ENCODE peak calls at places on chromosomes 1 and 21, in ten cellular contexts. One of them, this sample, is unnamed.

GRCh38 chr1:204377800-204378608 is 18.3 kb upstream of the PLEKHA6 start:
- DNase-seq in IMR-90: no peak
- DNase-seq in body of pancreas: peak; percentile 52
- DNase-seq in ascending aorta: no peak
- DNase-seq in thoracic aorta: no peak
- DNase-seq in fibroblast of lung: no peak
- DNase-seq in CD8-positive, alpha-beta T cell: peak; percentile 44
- DNase-seq in lower lobe of right lung: peak; percentile 73
- DNase-seq in heart left ventricle: no peak
- DNase-seq in Panc1: no peak
- DNase-seq in this sample: peak; percentile 66

GRCh38 chr1:238177960-238178359 is 287.2 kb upstream of the ZP4 start:
- DNase-seq in IMR-90: no peak
- DNase-seq in body of pancreas: no peak
- DNase-seq in ascending aorta: no peak
- DNase-seq in thoracic aorta: no peak
- DNase-seq in fibroblast of lung: no peak
- DNase-seq in CD8-positive, alpha-beta T cell: no peak
- DNase-seq in lower lobe of right lung: no peak
- DNase-seq in heart left ventricle: no peak
- DNase-seq in Panc1: no peak
- DNase-seq in this sample: no peak

GRCh38 chr1:107689157-107689556 is 275.8 kb downstream of the VAV3 start:
- DNase-seq in IMR-90: no peak
- DNase-seq in body of pancreas: no peak
- DNase-seq in ascending aorta: no peak
- DNase-seq in thoracic aorta: no peak
- DNase-seq in fibroblast of lung: no peak
- DNase-seq in CD8-positive, alpha-beta T cell: no peak
- DNase-seq in lower lobe of right lung: no peak
- DNase-seq in heart left ventricle: no peak
- DNase-seq in Panc1: no peak
- DNase-seq in this sample: no peak

GRCh38 chr1:34404837-34405236 is 228.1 kb downstream of the C1orf94 start:
- DNase-seq in IMR-90: no peak
- DNase-seq in body of pancreas: no peak
- DNase-seq in ascending aorta: no peak
- DNase-seq in thoracic aorta: no peak
- DNase-seq in fibroblast of lung: no peak
- DNase-seq in CD8-positive, alpha-beta T cell: no peak
- DNase-seq in lower lobe of right lung: no peak
- DNase-seq in heart left ventricle: no peak
- DNase-seq in Panc1: no peak
- DNase-seq in this sample: no peak

GRCh38 chr1:117698398-117699160 is 92.7 kb downstream of the TENT5C start:
- DNase-seq in IMR-90: peak; percentile 39
- DNase-seq in body of pancreas: no peak
- DNase-seq in ascending aorta: no peak
- DNase-seq in thoracic aorta: no peak
- DNase-seq in fibroblast of lung: no peak
- DNase-seq in CD8-positive, alpha-beta T cell: no peak
- DNase-seq in lower lobe of right lung: no peak
- DNase-seq in heart left ventricle: no peak
- DNase-seq in Panc1: no peak
- DNase-seq in this sample: no peak

GRCh38 chr1:206896261-206896660 is 982 bp upstream of the IL24 start:
- DNase-seq in IMR-90: no peak
- DNase-seq in body of pancreas: no peak
- DNase-seq in ascending aorta: no peak
- DNase-seq in thoracic aorta: no peak
- DNase-seq in fibroblast of lung: no peak
- DNase-seq in CD8-positive, alpha-beta T cell: no peak
- DNase-seq in lower lobe of right lung: no peak
- DNase-seq in heart left ventricle: no peak
- DNase-seq in Panc1: no peak
- DNase-seq in this sample: no peak

GRCh38 chr1:60822252-60822651 is 260.1 kb upstream of the NFIA start:
- DNase-seq in IMR-90: no peak
- DNase-seq in body of pancreas: no peak
- DNase-seq in ascending aorta: no peak
- DNase-seq in thoracic aorta: no peak
- DNase-seq in fibroblast of lung: no peak
- DNase-seq in CD8-positive, alpha-beta T cell: no peak
- DNase-seq in lower lobe of right lung: no peak
- DNase-seq in heart left ventricle: no peak
- DNase-seq in Panc1: no peak
- DNase-seq in this sample: no peak

GRCh38 chr21:29638761-29639327 is 301.0 kb downstream of the GRIK1 start:
- DNase-seq in IMR-90: no peak
- DNase-seq in body of pancreas: no peak
- DNase-seq in ascending aorta: no peak
- DNase-seq in thoracic aorta: no peak
- DNase-seq in fibroblast of lung: no peak
- DNase-seq in CD8-positive, alpha-beta T cell: no peak
- DNase-seq in lower lobe of right lung: no peak
- DNase-seq in heart left ventricle: no peak
- DNase-seq in Panc1: no peak
- DNase-seq in this sample: no peak

GRCh38 chr1:74343191-74343590 is 108.0 kb downstream of the TNNI3K start:
- DNase-seq in IMR-90: peak; percentile 27
- DNase-seq in body of pancreas: peak; percentile 13
- DNase-seq in ascending aorta: no peak
- DNase-seq in thoracic aorta: no peak
- DNase-seq in fibroblast of lung: no peak
- DNase-seq in CD8-positive, alpha-beta T cell: no peak
- DNase-seq in lower lobe of right lung: no peak
- DNase-seq in heart left ventricle: peak; percentile 24
- DNase-seq in Panc1: no peak
- DNase-seq in this sample: no peak

DNA sequence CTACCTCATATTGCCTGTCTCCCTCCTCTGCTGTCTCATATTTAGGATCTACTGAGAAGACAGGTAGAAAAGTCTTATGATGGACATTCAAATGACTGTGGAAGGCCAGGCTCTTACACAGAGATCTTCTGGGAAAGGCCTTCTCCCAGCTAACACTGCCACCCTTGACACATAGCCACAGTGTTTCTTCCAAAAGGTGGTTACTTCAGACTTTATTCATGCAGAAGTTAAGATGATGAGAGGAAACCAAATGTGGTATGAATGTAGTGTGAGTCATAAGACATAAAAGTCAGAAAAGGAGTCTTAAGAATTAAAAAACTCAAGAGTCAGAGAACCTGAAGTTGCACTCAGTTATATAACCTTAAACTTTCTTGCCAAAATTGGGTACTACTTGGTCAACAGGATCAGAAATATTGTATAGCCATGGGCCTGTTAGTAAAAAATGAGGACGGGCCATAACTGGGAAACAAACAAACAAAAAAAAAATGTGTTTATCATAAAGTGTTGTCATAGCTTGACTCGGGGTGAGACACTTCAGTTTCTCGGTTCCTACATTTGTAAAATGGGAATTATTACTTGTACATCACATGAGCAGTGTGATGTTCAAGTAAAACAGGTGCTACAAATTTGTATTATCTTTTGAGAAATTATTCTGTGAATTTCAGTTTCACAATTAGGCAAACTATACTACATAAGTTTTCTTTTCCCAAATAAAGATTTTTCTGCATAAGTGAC is 1.2 kb upstream of the DENND1B start:
- DNase-seq in IMR-90: peak; percentile 93
- DNase-seq in body of pancreas: no peak
- DNase-seq in ascending aorta: no peak
- DNase-seq in thoracic aorta: no peak
- DNase-seq in fibroblast of lung: peak; percentile 64
- DNase-seq in CD8-positive, alpha-beta T cell: peak; percentile 10
- DNase-seq in lower lobe of right lung: no peak
- DNase-seq in heart left ventricle: no peak
- DNase-seq in Panc1: peak; percentile 28
- DNase-seq in this sample: no peak
- H3K4me3 ChIP-seq in IMR-90: no peak overlapping the region
- H3K4me3 ChIP-seq in body of pancreas: no peak overlapping the region
- H3K4me3 ChIP-seq in ascending aorta: no peak overlapping the region
- H3K4me3 ChIP-seq in thoracic aorta: no peak overlapping the region
- H3K4me3 ChIP-seq in fibroblast of lung: no peak overlapping the region
- H3K4me3 ChIP-seq in CD8-positive, alpha-beta T cell: no peak overlapping the region
- H3K4me3 ChIP-seq in lower lobe of right lung: no peak overlapping the region
- H3K4me3 ChIP-seq in heart left ventricle: no peak overlapping the region
- H3K4me3 ChIP-seq in Panc1: no peak overlapping the region
- H3K4me3 ChIP-seq in this sample: no peak overlapping the region

GRCh38 chr1:222384536-222384935 is 163.4 kb downstream of the HHIPL2 start:
- DNase-seq in IMR-90: no peak
- DNase-seq in body of pancreas: no peak
- DNase-seq in ascending aorta: no peak
- DNase-seq in thoracic aorta: no peak
- DNase-seq in fibroblast of lung: no peak
- DNase-seq in CD8-positive, alpha-beta T cell: no peak
- DNase-seq in lower lobe of right lung: no peak
- DNase-seq in heart left ventricle: no peak
- DNase-seq in Panc1: no peak
- DNase-seq in this sample: no peak

GRCh38 chr1:222385973-222386372 is 161.9 kb downstream of the HHIPL2 start:
- DNase-seq in IMR-90: no peak
- DNase-seq in body of pancreas: no peak
- DNase-seq in ascending aorta: no peak
- DNase-seq in thoracic aorta: no peak
- DNase-seq in fibroblast of lung: no peak
- DNase-seq in CD8-positive, alpha-beta T cell: no peak
- DNase-seq in lower lobe of right lung: no peak
- DNase-seq in heart left ventricle: no peak
- DNase-seq in Panc1: no peak
- DNase-seq in this sample: no peak

GRCh38 chr1:222390181-222390580 is 157.7 kb downstream of the HHIPL2 start:
- DNase-seq in IMR-90: peak; percentile 82
- DNase-seq in body of pancreas: no peak
- DNase-seq in ascending aorta: no peak
- DNase-seq in thoracic aorta: no peak
- DNase-seq in fibroblast of lung: peak; percentile 39
- DNase-seq in CD8-positive, alpha-beta T cell: no peak
- DNase-seq in lower lobe of right lung: no peak
- DNase-seq in heart left ventricle: no peak
- DNase-seq in Panc1: no peak
- DNase-seq in this sample: no peak

GRCh38 chr1:222385262-222385661 is 162.6 kb downstream of the HHIPL2 start:
- DNase-seq in IMR-90: no peak
- DNase-seq in body of pancreas: no peak
- DNase-seq in ascending aorta: no peak
- DNase-seq in thoracic aorta: no peak
- DNase-seq in fibroblast of lung: no peak
- DNase-seq in CD8-positive, alpha-beta T cell: no peak
- DNase-seq in lower lobe of right lung: no peak
- DNase-seq in heart left ventricle: no peak
- DNase-seq in Panc1: no peak
- DNase-seq in this sample: no peak

GRCh38 chr1:222387020-222387816 is 160.7 kb downstream of the HHIPL2 start:
- DNase-seq in IMR-90: no peak
- DNase-seq in body of pancreas: no peak
- DNase-seq in ascending aorta: no peak
- DNase-seq in thoracic aorta: no peak
- DNase-seq in fibroblast of lung: no peak
- DNase-seq in CD8-positive, alpha-beta T cell: no peak
- DNase-seq in lower lobe of right lung: no peak
- DNase-seq in heart left ventricle: no peak
- DNase-seq in Panc1: peak; percentile 2
- DNase-seq in this sample: no peak
- TF ChIP-seq CTCF in IMR-90: peak; percentile 5
- TF ChIP-seq CTCF in body of pancreas: no peak
- TF ChIP-seq CTCF in ascending aorta: no peak
- TF ChIP-seq CTCF in thoracic aorta: no peak
- TF ChIP-seq CTCF in fibroblast of lung: peak; percentile 16
- TF ChIP-seq CTCF in CD8-positive, alpha-beta T cell: no peak
- TF ChIP-seq CTCF in lower lobe of right lung: no peak
- TF ChIP-seq CTCF in heart left ventricle: no peak
- TF ChIP-seq CTCF in Panc1: peak; percentile 16
- TF ChIP-seq CTCF in this sample: no peak

GRCh38 chr1:92483442-92484170 is 3.1 kb downstream of the GFI1 start:
- DNase-seq in IMR-90: no peak
- DNase-seq in body of pancreas: peak; percentile 75
- DNase-seq in ascending aorta: no peak
- DNase-seq in thoracic aorta: no peak
- DNase-seq in fibroblast of lung: no peak
- DNase-seq in CD8-positive, alpha-beta T cell: peak; percentile 25
- DNase-seq in lower lobe of right lung: peak; percentile 49
- DNase-seq in heart left ventricle: no peak
- DNase-seq in Panc1: no peak
- DNase-seq in this sample: peak; percentile 48
- H3K27me3 ChIP-seq in IMR-90: peaks cover 96% of the 10 kb centered on the region
- H3K27me3 ChIP-seq in body of pancreas: no peaks in the 10 kb centered on the region
- H3K27me3 ChIP-seq in ascending aorta: peaks cover 43% of the 10 kb centered on the region
- H3K27me3 ChIP-seq in thoracic aorta: no peaks in the 10 kb centered on the region
- H3K27me3 ChIP-seq in fibroblast of lung: peaks cover 89% of the 10 kb centered on the region
- H3K27me3 ChIP-seq in CD8-positive, alpha-beta T cell: no peaks in the 10 kb centered on the region
- H3K27me3 ChIP-seq in lower lobe of right lung: peaks cover 96% of the 10 kb centered on the region
- H3K27me3 ChIP-seq in heart left ventricle: peaks cover 95% of the 10 kb centered on the region
- H3K27me3 ChIP-seq in Panc1: peaks cover 7% of the 10 kb centered on the region
- H3K27me3 ChIP-seq in this sample: no peaks in the 10 kb centered on the region

GRCh38 chr1:27873671-27874384 is 1.5 kb downstream of the THEMIS2 start:
- DNase-seq in IMR-90: no peak
- DNase-seq in body of pancreas: no peak
- DNase-seq in ascending aorta: no peak
- DNase-seq in thoracic aorta: no peak
- DNase-seq in fibroblast of lung: no peak
- DNase-seq in CD8-positive, alpha-beta T cell: no peak
- DNase-seq in lower lobe of right lung: peak; percentile 81
- DNase-seq in heart left ventricle: no peak
- DNase-seq in Panc1: no peak
- DNase-seq in this sample: no peak
- H3K4me3 ChIP-seq in IMR-90: no peak overlapping the region
- H3K4me3 ChIP-seq in body of pancreas: no peak overlapping the region
- H3K4me3 ChIP-seq in ascending aorta: peak overlapping the region; percentile 59
- H3K4me3 ChIP-seq in thoracic aorta: peak overlapping the region; percentile 85
- H3K4me3 ChIP-seq in fibroblast of lung: no peak overlapping the region
- H3K4me3 ChIP-seq in CD8-positive, alpha-beta T cell: peak overlapping the region; percentile 83
- H3K4me3 ChIP-seq in lower lobe of right lung: peak overlapping the region; percentile 72
- H3K4me3 ChIP-seq in heart left ventricle: peak overlapping the region; percentile 67
- H3K4me3 ChIP-seq in Panc1: no peak overlapping the region
- H3K4me3 ChIP-seq in this sample: no peak overlapping the region

GRCh38 chr1:13965770-13966398 is 265.9 kb downstream of the PRDM2 start:
- DNase-seq in IMR-90: peak; percentile 26
- DNase-seq in body of pancreas: peak; percentile 56
- DNase-seq in ascending aorta: no peak
- DNase-seq in thoracic aorta: no peak
- DNase-seq in fibroblast of lung: peak; percentile 59
- DNase-seq in CD8-positive, alpha-beta T cell: no peak
- DNase-seq in lower lobe of right lung: no peak
- DNase-seq in heart left ventricle: peak; percentile 62
- DNase-seq in Panc1: no peak
- DNase-seq in this sample: peak; percentile 46
- TF ChIP-seq CTCF in IMR-90: peak; percentile 43
- TF ChIP-seq CTCF in body of pancreas: peak; percentile 45
- TF ChIP-seq CTCF in ascending aorta: peak; percentile 31
- TF ChIP-seq CTCF in thoracic aorta: peak; percentile 15
- TF ChIP-seq CTCF in fibroblast of lung: peak; percentile 52
- TF ChIP-seq CTCF in CD8-positive, alpha-beta T cell: no peak
- TF ChIP-seq CTCF in lower lobe of right lung: no peak
- TF ChIP-seq CTCF in heart left ventricle: peak; percentile 42
- TF ChIP-seq CTCF in Panc1: peak; percentile 72
- TF ChIP-seq CTCF in this sample: peak; percentile 58

DNA sequence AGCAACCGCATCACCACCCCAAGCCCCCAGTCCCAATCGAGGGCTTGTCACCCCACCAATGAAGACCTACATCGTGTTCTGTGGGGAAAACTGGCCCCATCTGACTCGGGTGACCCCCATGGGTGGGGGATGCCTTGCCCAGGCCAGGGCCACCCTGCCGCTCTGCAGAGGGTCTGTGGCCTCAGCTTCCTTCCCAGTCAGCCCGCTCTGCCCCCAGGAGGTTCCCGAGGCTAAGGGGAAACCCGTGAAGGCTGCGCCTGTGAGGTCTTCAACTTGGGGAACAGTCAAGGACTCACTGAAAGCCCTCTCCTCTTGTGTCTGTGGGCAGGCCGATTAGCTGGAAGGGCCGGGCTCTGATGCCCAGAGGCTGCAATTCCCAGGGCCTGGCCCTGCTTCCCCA is 2.0 kb downstream of the SRARP start:
- DNase-seq in IMR-90: no peak
- DNase-seq in body of pancreas: no peak
- DNase-seq in ascending aorta: no peak
- DNase-seq in thoracic aorta: no peak
- DNase-seq in fibroblast of lung: no peak
- DNase-seq in CD8-positive, alpha-beta T cell: no peak
- DNase-seq in lower lobe of right lung: peak; percentile 18
- DNase-seq in heart left ventricle: no peak
- DNase-seq in Panc1: no peak
- DNase-seq in this sample: no peak
- H3K27me3 ChIP-seq in IMR-90: peaks cover 4% of the 10 kb centered on the region
- H3K27me3 ChIP-seq in body of pancreas: no peaks in the 10 kb centered on the region
- H3K27me3 ChIP-seq in ascending aorta: no peaks in the 10 kb centered on the region
- H3K27me3 ChIP-seq in thoracic aorta: no peaks in the 10 kb centered on the region
- H3K27me3 ChIP-seq in fibroblast of lung: no peaks in the 10 kb centered on the region
- H3K27me3 ChIP-seq in CD8-positive, alpha-beta T cell: no peaks in the 10 kb centered on the region
- H3K27me3 ChIP-seq in lower lobe of right lung: no peaks in the 10 kb centered on the region
- H3K27me3 ChIP-seq in heart left ventricle: no peaks in the 10 kb centered on the region
- H3K27me3 ChIP-seq in Panc1: no peaks in the 10 kb centered on the region
- H3K27me3 ChIP-seq in this sample: no peaks in the 10 kb centered on the region